ENCODE peak calls at places on chromosomes 7 and 10, in four cellular contexts. G is lower lobe of right lung, O is GM23338, W is esophagus squamous epithelium. C is an unnamed sample. For H3K36me3, the result is how much of the 10 kb centered on the place peaks cover.

GRCh38 chr7:74012842-74013249 is 15.1 kb upstream of the ELN start:
- DNase-seq in G (no peak), O (peak), W (no peak), C (no peak)

GRCh38 chr7:159114096-159114495 is 30.6 kb downstream of the VIPR2 start:
- DNase-seq in G (no peak), O (no peak), W (no peak), C (no peak)

GRCh38 chr7:100215895-100216294 is 3.9 kb upstream of the PVRIG start:
- DNase-seq in G (no peak), O (no peak), W (no peak), C (no peak)

GRCh38 chr10:34584164-34584563 is 230.9 kb downstream of the PARD3 start:
- DNase-seq in G (no peak), O (no peak), W (no peak), C (no peak)

GRCh38 chr7:139825666-139826290 is 3.3 kb upstream of the TBXAS1 start:
- DNase-seq in G (no peak), O (no peak), W (no peak), C (no peak)

GRCh38 chr7:94655562-94655883 is 410 bp downstream of the SGCE start:
- DNase-seq in G (no peak), O (peak), W (no peak), C (no peak)

GRCh38 chr10:71233491-71233892 is 21.1 kb downstream of the UNC5B start:
- DNase-seq in G (no peak), O (no peak), W (no peak), C (no peak)

GRCh38 chr10:123804716-123805115 is 86.9 kb downstream of the CPXM2 start:
- DNase-seq in G (no peak), O (no peak), W (no peak), C (no peak)

GRCh38 chr7:33334349-33334748 is 205.0 kb downstream of the BBS9 start:
- DNase-seq in G (no peak), O (peak), W (no peak), C (no peak)

GRCh38 chr10:124860426-124860825 is 58.8 kb downstream of the ABRAXAS2 start:
- DNase-seq in G (no peak), O (no peak), W (no peak), C (no peak)

GRCh38 chr7:158684329-158684728 is 20.3 kb downstream of the NCAPG2 start:
- DNase-seq in G (no peak), O (no peak), W (no peak), C (no peak)

GRCh38 chr7:11552676-11553075 is 279.3 kb downstream of the THSD7A start:
- DNase-seq in G (no peak), O (no peak), W (no peak), C (no peak)
- TF ChIP-seq CTCF in G (no peak), O (no peak), W (no peak), C (no peak)

DNA sequence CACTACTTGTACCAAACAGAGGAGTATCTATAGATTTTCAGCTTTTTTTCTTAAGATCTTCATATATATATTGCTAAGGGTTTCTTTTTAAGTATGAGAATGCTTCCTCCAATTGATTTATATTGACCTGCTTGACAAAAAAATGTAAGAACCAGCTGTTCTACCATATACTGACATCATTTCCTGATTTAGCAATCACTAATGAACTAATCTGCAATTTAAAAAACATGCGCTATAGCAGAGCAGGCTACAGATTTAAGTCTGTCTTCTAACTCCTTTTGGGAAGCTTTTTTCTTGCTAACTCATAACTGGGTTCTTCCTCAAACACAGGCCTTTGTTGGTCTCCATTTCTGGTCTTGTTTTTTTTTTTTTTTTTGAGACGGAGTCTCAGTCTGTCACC is 33.2 kb downstream of the ABCC2 start:
- DNase-seq in G (no peak), O (no peak), W (no peak), C (no peak)
- H3K36me3 ChIP-seq in G (under half), O (under half), W (under half), C (under half)

GRCh38 chr10:52172581-52172980 is 141.5 kb upstream of the DKK1 start:
- DNase-seq in G (no peak), O (peak), W (no peak), C (no peak)
- TF ChIP-seq CTCF in G (no peak), O (peak), W (no peak), C (no peak)

GRCh38 chr10:28587270-28587969 is 54.5 kb downstream of the WAC start:
- DNase-seq in G (no peak), O (no peak), W (no peak), C (no peak)

GRCh38 chr10:28585076-28585475 is 52.2 kb downstream of the WAC start:
- DNase-seq in G (no peak), O (peak), W (no peak), C (no peak)

GRCh38 chr10:28587970-28588290 is 55.0 kb downstream of the WAC start:
- DNase-seq in G (no peak), O (no peak), W (no peak), C (no peak)

GRCh38 chr10:28581916-28582315 is 49.0 kb downstream of the WAC start:
- DNase-seq in G (no peak), O (no peak), W (no peak), C (no peak)

DNA sequence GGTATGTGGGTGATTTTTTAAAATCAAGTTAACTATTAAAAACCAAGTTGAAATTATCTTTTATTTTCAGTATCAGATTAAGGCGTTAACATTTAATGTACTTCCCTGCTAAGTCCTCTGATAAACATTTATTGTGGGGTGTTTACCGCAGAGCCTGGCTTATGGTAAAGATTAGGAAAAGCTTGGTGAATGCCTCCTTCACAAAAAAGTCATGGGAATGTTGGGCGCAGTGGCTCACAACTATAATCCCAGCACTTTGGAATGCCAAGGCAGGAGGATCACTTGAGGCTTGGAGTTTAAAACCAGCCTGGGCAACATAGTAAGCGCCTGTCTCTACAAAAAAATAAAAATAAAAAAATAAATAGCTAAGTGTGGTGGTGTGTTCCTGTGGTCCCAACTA is 53.3 kb downstream of the WAC start:
- DNase-seq in G (no peak), O (no peak), W (no peak), C (no peak)
- H3K36me3 ChIP-seq in G (half or more), O (under half), W (half or more), C (under half)

C was measured in kidney epithelial cell.